ENCODE peak calls at places on chromosomes 4 and X, in seven cellular contexts. U is mucosa of descending colon, M is AG04450, N is sigmoid colon, J is OCI-LY7, A is choroid plexus epithelial cell, D is foreskin fibroblast. B is an unnamed sample.

GRCh38 chrX:97728225-97728624 is 844.5 kb downstream of the RPA4 start:
- DNase-seq in J (no peak), N (no peak), D (no peak), U (no peak), A (no peak), M (no peak), B (no peak)

GRCh38 chrX:154021131-154021611 is 1.5 kb upstream of the IRAK1 start:
- DNase-seq in U (no peak), M (no peak), N (no peak), J (no peak), D (peak), A (peak), B (no peak)

GRCh38 chr4:3215256-3215655 is 33.7 kb upstream of the MSANTD1 start:
- DNase-seq in D (no peak), A (no peak), N (peak), M (no peak), U (no peak), J (no peak), B (no peak)

GRCh38 chrX:133645977-133646750 is 230.9 kb upstream of the GPC4 start:
- DNase-seq in M (no peak), D (peak), A (peak), N (no peak), J (no peak), U (no peak), B (no peak)

GRCh38 chr4:153467897-153468262 is 1.7 kb downstream of the TMEM131L start:
- DNase-seq in U (no peak), D (peak), M (no peak), J (peak), A (no peak), N (no peak), B (no peak)

GRCh38 chr4:22315643-22316042 is 200.2 kb downstream of the ADGRA3 start:
- DNase-seq in J (no peak), D (peak), M (no peak), U (no peak), A (no peak), N (no peak), B (no peak)

GRCh38 chrX:51144828-51145442 is 187.7 kb upstream of the NUDT10 start:
- DNase-seq in M (no peak), A (peak), D (peak), J (peak), U (no peak), N (no peak), B (no peak)

GRCh38 chr4:110532901-110533589 is 57.1 kb downstream of the ENPEP start:
- DNase-seq in N (no peak), A (no peak), M (no peak), J (no peak), U (no peak), D (no peak), B (no peak)

GRCh38 chrX:63581390-63581789 is 203.6 kb downstream of the ARHGEF9 start:
- DNase-seq in N (no peak), J (no peak), U (no peak), D (no peak), A (no peak), M (no peak), B (no peak)

GRCh38 chr4:33188733-33189132 is 2468.6 kb downstream of the PCDH7 start:
- DNase-seq in J (no peak), M (no peak), D (no peak), U (no peak), N (no peak), A (no peak), B (no peak)

GRCh38 chr4:33189169-33189568 is 2469.0 kb downstream of the PCDH7 start:
- DNase-seq in D (no peak), A (no peak), M (no peak), N (no peak), U (no peak), J (no peak), B (no peak)

GRCh38 chr4:33184684-33185083 is 2464.5 kb downstream of the PCDH7 start:
- DNase-seq in U (no peak), N (no peak), D (peak), M (no peak), J (no peak), A (no peak), B (no peak)

GRCh38 chr4:33187035-33187434 is 2466.9 kb downstream of the PCDH7 start:
- DNase-seq in J (no peak), M (no peak), N (no peak), U (no peak), A (no peak), D (no peak), B (no peak)
- H3K4me3 ChIP-seq in J (no peak), M (no peak), N (no peak), U (no peak), A (no peak), D (no peak), B (no peak)

GRCh38 chrX:125604448-125604847 is 284.8 kb downstream of the TEX13C start:
- DNase-seq in A (no peak), J (no peak), D (no peak), M (no peak), N (no peak), U (no peak), B (no peak)

GRCh38 chrX:125605145-125605544 is 285.5 kb downstream of the TEX13C start:
- DNase-seq in J (no peak), D (no peak), N (no peak), A (no peak), M (no peak), U (no peak), B (no peak)
- TF ChIP-seq CTCF in J (no peak), D (no peak), N (no peak), A (no peak), M (no peak), U (no peak), B (no peak)

DNA sequence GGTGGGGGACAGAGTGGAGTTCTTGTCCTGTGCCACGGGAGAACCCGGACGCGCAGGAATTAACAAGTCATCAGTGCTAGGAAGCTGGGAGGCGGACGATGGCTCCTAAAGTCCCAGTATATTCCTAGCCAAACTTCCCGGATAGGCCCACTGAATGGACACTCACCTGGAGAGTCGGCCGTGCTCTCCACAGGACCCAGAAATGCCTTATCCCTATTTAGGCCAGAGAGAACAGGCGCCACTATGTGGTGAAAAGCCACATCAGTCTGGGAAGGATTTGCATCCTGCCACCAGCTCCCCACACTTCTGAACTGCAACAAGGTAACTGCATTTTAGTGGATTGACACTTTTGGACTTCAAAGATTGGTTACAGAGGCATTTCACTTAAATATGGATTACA is 1.1 kb downstream of the CFAP299 start:
- DNase-seq in A (peak), J (peak), D (peak), M (no peak), U (no peak), N (peak), B (no peak)
- H3K4me3 ChIP-seq in A (no peak), J (peak), D (no peak), M (no peak), U (no peak), N (peak), B (peak)

GRCh38 chrX:45557390-45557789 is 356.7 kb upstream of the DIPK2B start:
- DNase-seq in J (no peak), D (peak), M (no peak), N (no peak), A (peak), U (no peak), B (no peak)
- TF ChIP-seq CTCF in J (no peak), D (no peak), M (no peak), N (no peak), A (peak), U (no peak), B (peak)

DNA sequence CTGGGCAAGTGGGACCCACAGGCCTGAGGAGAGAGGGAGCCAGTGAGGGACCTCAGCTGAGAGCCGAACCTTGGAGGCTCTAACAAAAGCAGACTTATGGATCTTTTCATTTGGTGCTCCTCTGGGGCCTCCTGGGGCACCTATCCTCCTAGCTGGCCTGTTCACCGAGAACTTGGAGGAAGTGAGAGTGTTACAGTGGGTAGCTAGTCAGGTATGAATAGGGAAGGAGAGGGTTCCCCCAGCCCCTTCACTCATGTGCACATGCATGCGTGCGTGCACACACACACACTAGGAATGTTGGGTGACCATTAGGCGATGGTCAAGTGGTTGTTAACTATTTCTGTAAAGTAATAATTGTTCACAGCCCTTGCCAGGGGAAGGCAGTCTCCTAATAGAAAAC is 18.6 kb upstream of the TMEM185A start:
- DNase-seq in J (no peak), D (no peak), A (no peak), N (no peak), M (no peak), U (no peak), B (no peak)
- H3K4me3 ChIP-seq in J (no peak), D (no peak), A (no peak), N (no peak), M (no peak), U (no peak), B (no peak)

DNA sequence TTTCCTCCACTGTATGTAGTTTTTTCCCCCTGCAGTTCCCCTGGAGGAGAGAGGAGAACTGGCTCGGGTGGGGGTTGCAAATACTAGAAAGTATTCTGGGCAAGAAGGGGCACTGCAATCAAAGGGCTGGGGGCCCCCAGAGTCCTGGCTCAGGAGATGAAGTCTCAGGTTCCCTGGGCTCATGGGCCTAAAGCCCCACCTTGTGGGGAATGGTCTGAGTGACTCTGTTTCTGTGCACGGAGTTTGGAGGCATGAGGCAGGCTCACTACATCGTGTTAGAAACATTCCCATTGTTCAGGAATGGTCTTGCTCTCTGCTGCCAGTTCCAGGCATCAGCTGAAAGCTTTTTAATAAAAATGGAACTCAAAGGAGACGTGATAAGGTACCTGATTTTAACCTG is 122.5 kb downstream of the TMEM164 start:
- DNase-seq in N (no peak), A (peak), U (no peak), J (no peak), M (no peak), D (peak), B (no peak)
- TF ChIP-seq CTCF in N (no peak), A (peak), U (no peak), J (peak), M (peak), D (peak), B (peak)

DNA sequence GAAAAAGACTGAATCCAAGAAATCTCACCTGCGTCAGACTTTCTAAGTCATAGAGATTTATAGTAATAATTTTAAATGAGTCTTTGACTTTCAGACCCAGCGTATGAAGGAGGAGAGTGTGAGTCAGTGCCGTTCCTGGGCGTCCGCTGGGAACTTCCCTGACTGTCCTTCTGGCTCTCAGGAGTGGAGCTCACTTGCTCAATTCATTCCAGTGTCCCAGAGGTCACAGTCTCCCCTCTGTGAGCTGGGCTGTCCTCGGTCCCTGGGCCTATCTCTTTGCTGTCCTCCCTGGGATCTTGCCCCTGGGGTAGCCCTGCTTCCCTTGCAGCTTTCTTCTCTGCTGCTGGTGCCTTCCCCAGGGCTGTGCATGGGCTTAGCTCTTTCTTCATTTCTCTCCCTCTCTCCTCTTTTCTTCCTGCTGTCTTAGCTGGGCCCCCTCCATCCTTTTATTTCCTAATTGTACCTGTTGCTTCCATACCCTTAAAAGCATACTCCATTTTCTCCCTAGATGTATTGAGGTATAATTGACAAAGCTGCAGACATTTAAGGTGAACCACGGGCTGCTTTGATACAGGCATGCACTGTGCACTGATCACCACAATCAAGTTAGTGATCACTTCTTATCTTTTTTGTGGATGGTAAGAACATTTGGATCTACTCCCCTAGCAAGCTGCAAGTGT is 11.6 kb downstream of the SORBS2 start:
- DNase-seq in A (no peak), M (no peak), J (no peak), U (no peak), N (no peak), D (no peak), B (no peak)
- H3K4me3 ChIP-seq in A (no peak), M (no peak), J (no peak), U (no peak), N (no peak), D (no peak), B (no peak)

GRCh38 chr4:105659190-105659589 is 49.3 kb downstream of the INTS12 start:
- DNase-seq in N (no peak), U (no peak), J (no peak), D (no peak), M (no peak), A (no peak), B (no peak)
- TF ChIP-seq CTCF in N (no peak), U (no peak), J (no peak), D (no peak), M (no peak), A (no peak), B (no peak)

DNA sequence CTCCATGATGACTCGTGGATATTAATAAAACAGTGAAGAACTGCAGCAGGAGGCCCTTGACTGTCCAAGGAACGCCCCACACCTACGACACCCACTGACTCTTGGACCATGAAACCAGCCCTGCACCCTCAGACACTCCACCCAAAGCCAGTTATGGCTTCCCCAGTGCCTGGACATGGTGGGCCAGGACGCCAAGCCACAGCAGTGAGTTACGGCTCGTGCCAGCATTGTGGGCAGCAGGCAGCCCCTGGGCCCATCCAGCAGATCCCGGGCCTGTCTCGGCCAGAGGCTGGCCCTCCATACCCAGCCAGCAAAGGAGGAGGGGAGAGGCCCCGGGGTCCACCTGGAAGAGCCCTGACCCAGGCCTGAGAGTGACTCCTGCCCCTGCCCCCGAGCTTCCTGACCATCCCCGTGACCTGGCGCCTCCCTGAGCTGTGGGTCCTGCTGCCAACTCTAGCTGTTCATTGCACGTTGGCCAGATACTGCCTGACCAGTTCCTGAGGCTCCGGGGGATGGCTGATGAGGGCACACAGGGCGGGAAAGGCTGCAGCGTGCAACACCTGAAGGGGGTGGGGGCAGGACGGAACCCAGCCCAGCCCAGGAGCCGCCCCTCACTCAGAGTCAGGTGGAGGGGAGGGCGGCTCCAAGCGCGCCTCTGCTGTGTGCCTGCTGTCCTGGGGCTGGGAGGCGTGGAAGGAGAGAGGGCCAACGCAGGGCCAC is 816 bp downstream of the SLC49A3 start:
- DNase-seq in D (no peak), U (peak), A (no peak), M (no peak), N (no peak), J (no peak), B (no peak)
- H3K4me3 ChIP-seq in D (peak), U (no peak), A (peak), M (no peak), N (peak), J (no peak), B (no peak)

GRCh38 chr4:52105276-52105675 is 54.2 kb downstream of the SPATA18 start:
- DNase-seq in A (no peak), N (no peak), U (no peak), M (no peak), D (no peak), J (no peak), B (no peak)

GRCh38 chr4:52100062-52100461 is 49.0 kb downstream of the SPATA18 start:
- DNase-seq in D (peak), A (peak), U (no peak), N (no peak), J (no peak), M (no peak), B (no peak)

GRCh38 chr4:52106142-52106541 is 55.0 kb downstream of the SPATA18 start:
- DNase-seq in D (peak), M (no peak), U (no peak), A (no peak), N (no peak), J (no peak), B (no peak)

GRCh38 chr4:52102587-52102986 is 51.5 kb downstream of the SPATA18 start:
- DNase-seq in U (no peak), N (no peak), M (no peak), D (peak), A (no peak), J (no peak), B (no peak)

DNA sequence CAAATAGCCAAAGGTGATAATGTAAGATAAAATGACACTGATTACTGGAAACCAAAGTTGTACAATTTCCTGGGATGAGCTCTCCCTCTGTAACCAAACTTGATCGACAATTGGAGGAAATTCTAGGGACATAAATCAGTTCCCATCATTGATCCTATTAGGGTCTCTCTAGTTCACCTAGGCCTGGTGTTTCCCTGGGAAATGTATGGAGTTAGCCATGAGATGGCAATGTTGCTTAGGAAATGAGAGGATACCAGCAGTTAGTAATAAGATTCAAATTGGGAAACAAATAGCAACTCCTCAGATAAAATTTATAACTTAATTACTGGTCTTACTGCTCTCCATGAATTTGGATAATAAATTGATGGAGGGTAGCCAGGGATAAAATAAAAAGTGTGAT is 52.2 kb downstream of the SPATA18 start:
- DNase-seq in J (no peak), U (no peak), D (peak), N (no peak), M (no peak), A (peak), B (no peak)
- TF ChIP-seq CTCF in J (peak), U (no peak), D (peak), N (no peak), M (no peak), A (peak), B (peak)

B was measured in retinal pigment epithelial cell.